ENCODE peak calls at places on chromosomes 13 and 19, in seven cellular contexts. B, C, W, U, T, X and R are unnamed samples.
A peak's percentile ranks its signal among the peaks of the same experiment; 100 is the strongest.

GRCh38 chr13:69565334-69565733 is 542.3 kb upstream of the ATXN8OS start:
- DNase-seq in B (no peak), C (no peak), W (no peak), U (no peak), T (no peak), X (peak; percentile 31), R (peak; percentile 15)

GRCh38 chr13:40676007-40676406 is 9.6 kb upstream of the FOXO1 start:
- DNase-seq in B (no peak), C (no peak), W (no peak), U (no peak), T (no peak), X (no peak), R (no peak)

GRCh38 chr13:33494596-33495214 is 209.2 kb upstream of the STARD13 start:
- DNase-seq in B (no peak), C (no peak), W (no peak), U (no peak), T (peak; percentile 96), X (peak; percentile 52), R (no peak)

GRCh38 chr19:14940266-14940665 is 1.0 kb upstream of the OR7C2 start:
- DNase-seq in B (no peak), C (no peak), W (no peak), U (no peak), T (no peak), X (no peak), R (no peak)

GRCh38 chr13:21526707-21527454 is 67.8 kb upstream of the ZDHHC20 start:
- DNase-seq in B (no peak), C (no peak), W (no peak), U (no peak), T (no peak), X (no peak), R (no peak)

GRCh38 chr19:811007-811434 is 10.7 kb downstream of the PLPPR3 start:
- DNase-seq in B (no peak), C (no peak), W (no peak), U (peak; percentile 61), T (no peak), X (no peak), R (no peak)

GRCh38 chr13:78978381-78978998 is 319.5 kb upstream of the OBI1 start:
- DNase-seq in B (peak; percentile 74), C (peak; percentile 14), W (no peak), U (peak; percentile 13), T (peak; percentile 77), X (peak; percentile 52), R (peak; percentile 36)

GRCh38 chr19:41616785-41617621 is 9.9 kb downstream of the CEACAM4 start:
- DNase-seq in B (peak; percentile 0), C (no peak), W (no peak), U (no peak), T (peak; percentile 10), X (peak; percentile 69), R (no peak)

GRCh38 chr13:90680826-90681225 is 666.7 kb upstream of the MIR17HG start:
- DNase-seq in B (no peak), C (no peak), W (no peak), U (no peak), T (no peak), X (no peak), R (no peak)

GRCh38 chr13:28049215-28049614 is 51.2 kb downstream of the FLT3 start:
- DNase-seq in B (no peak), C (no peak), W (no peak), U (no peak), T (no peak), X (no peak), R (no peak)

GRCh38 chr13:60396008-60396782 is 825 bp upstream of the TDRD3 start:
- DNase-seq in B (peak; percentile 94), C (peak; percentile 86), W (peak; percentile 97), U (peak; percentile 94), T (peak; percentile 93), X (peak; percentile 82), R (peak; percentile 92)

GRCh38 chr13:87674143-87674772 is 3.1 kb downstream of the SLITRK5 start:
- DNase-seq in B (peak; percentile 14), C (no peak), W (no peak), U (peak; percentile 8), T (no peak), X (peak; percentile 3), R (peak; percentile 6)

GRCh38 chr13:54593504-54593903 is 1564.9 kb downstream of the OLFM4 start:
- DNase-seq in B (no peak), C (no peak), W (no peak), U (no peak), T (no peak), X (no peak), R (no peak)

GRCh38 chr13:19153782-19154450 is 27.7 kb downstream of the TUBA3C start:
- DNase-seq in B (no peak), C (no peak), W (no peak), U (no peak), T (no peak), X (no peak), R (peak; percentile 18)

GRCh38 chr13:98273067-98273823 is 96.2 kb upstream of the RNF113B start:
- DNase-seq in B (no peak), C (no peak), W (no peak), U (no peak), T (no peak), X (no peak), R (no peak)

GRCh38 chr19:39843919-39844793 is 2.0 kb downstream of the FBL start:
- DNase-seq in B (peak; percentile 53), C (no peak), W (no peak), U (no peak), T (peak; percentile 70), X (peak; percentile 36), R (no peak)

GRCh38 chr19:10566408-10566657 is 523 bp upstream of the KRI1 start:
- DNase-seq in B (no peak), C (no peak), W (no peak), U (no peak), T (no peak), X (no peak), R (no peak)

GRCh38 chr19:10567696-10568443 is 909 bp downstream of the CDKN2D start:
- DNase-seq in B (no peak), C (no peak), W (no peak), U (no peak), T (no peak), X (no peak), R (no peak)

GRCh38 chr19:10568826-10569651 is at the start of gene CDKN2D:
- DNase-seq in B (peak; percentile 100), C (peak; percentile 99), W (peak; percentile 100), U (peak; percentile 94), T (peak; percentile 100), X (peak; percentile 99), R (peak; percentile 95)

GRCh38 chr19:10566658-10567410 is 1.0 kb upstream of the KRI1 start:
- DNase-seq in B (no peak), C (no peak), W (no peak), U (peak; percentile 66), T (no peak), X (no peak), R (peak; percentile 73)

DNA sequence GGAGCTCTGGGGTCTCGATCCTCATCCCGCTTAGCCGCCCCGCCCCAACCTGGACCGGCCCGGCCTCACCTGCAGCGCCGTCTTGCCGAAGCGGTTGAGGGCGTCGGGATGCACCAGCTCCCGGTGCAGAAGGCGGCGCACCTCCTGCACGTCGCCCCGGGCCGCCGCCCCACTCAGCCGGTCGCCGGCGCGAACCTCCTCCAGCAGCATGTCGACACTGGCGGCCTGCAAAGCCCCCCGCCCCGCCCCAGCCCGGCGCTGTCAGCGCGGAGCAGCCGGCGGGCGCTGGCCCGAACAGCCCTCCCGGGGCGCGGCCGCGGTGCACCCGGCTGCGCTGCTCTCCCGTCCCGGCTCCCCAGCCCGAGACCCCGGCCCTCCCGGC is 344 bp downstream of the CDKN2D start:
- DNase-seq in B (no peak), C (no peak), W (no peak), U (no peak), T (no peak), X (no peak), R (no peak)
- TF ChIP-seq CTCF in B (no peak), C (no peak), W (no peak), U (no peak), T (no peak), X (no peak), R (no peak)

DNA sequence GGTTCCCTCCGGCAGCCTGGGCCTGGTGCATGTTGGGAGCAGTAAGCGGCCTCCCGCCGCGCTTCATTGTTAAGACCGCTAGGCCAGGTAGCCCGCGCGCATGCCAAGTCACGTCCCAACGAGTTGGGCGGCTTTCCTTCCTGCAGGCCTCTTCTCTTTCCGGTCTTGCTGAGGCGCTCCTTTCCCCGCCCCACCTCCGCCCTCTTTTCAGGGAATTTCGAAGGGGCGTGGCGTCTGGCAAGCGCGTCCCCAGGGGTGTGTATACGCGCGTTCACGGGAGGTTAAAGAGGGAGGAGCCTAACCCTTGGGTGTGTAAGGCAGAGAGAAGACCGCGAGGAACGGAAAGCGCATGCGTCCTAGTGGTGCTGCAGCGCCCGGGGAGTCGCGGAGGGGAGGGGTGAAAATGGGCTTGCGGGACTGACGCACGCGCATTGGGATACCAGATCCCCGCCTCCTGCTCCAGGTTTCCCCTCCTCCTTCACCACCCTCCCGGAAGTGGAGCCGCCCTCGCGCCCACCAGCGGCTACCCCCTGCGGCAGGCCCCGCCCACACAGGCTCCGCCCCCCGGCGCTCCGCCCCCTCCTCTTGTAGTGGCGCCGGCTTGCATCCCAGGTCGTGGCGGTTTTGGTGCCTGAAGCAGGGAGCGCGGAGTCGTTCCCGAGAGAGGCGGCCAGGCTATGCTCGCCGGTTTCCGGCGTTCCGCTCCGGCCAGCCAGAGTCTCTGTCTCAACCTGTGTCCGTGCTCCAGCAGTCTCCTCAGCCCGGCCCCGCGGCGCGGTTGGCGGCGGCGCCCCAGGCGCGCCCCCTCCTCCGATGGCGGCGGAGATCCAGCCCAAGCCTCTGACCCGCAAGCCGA is at the start of gene WDFY2:
- DNase-seq in B (peak; percentile 100), C (peak; percentile 100), W (peak; percentile 100), U (peak; percentile 90), T (peak; percentile 100), X (peak; percentile 99), R (peak; percentile 96)
- TF ChIP-seq CTCF in B (no peak), C (peak; percentile 39), W (no peak), U (no peak), T (no peak), X (peak; percentile 35), R (no peak)

DNA sequence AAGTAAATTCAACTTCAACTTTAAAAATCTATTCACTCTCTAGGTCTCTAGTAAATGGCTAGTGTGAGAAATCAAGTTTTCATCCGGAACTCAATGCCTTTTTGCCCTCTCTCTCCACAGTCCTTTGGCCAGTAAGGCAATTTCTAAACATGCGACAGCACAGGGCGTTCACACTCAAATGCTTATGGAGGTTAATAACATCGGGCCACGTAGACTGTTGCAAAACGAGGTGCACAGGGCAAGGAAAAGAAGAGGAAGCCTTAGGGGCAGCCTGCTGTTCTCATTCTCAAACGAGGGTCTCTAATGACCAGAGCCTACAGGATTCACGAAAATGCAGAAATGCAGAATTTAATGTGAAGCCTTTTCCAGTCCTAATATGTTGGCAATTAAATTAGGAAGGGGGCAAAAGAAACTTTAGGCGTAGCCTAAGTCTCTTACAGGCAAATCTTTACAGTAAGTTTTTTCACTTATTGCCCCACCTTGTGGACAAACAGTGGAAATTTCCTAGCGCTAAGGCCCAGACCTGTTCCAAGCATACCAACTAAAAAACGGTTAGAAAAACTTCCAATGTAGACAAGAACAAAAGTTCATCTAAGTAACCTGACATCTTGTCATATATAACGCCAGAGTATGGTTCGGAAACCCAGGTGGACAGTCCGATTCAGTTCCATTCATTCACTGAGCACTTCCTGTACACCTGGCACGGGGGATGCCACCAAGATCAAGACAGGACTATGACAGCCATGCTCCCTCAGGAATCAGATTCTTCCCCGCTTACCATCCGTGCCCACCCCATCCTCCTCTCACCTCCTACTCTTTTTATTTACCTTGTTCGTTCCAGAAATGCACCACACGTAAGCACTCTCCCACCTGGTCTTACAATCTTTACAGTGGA is 5.1 kb downstream of the ZAR1L start:
- DNase-seq in B (peak; percentile 70), C (peak; percentile 29), W (no peak), U (peak; percentile 34), T (peak; percentile 82), X (peak; percentile 11), R (peak; percentile 52)
- TF ChIP-seq CTCF in B (peak; percentile 69), C (peak; percentile 74), W (no peak), U (peak; percentile 75), T (peak; percentile 71), X (peak; percentile 84), R (peak; percentile 60)

GRCh38 chr19:10870955-10871603 is at the start of gene CARM1:
- DNase-seq in B (peak; percentile 98), C (peak; percentile 99), W (peak; percentile 100), U (peak; percentile 99), T (peak; percentile 100), X (peak; percentile 100), R (peak; percentile 100)
- TF ChIP-seq CTCF in B (peak; percentile 48), C (peak; percentile 70), W (no peak), U (peak; percentile 55), T (peak; percentile 34), X (peak; percentile 68), R (peak; percentile 99)